ENCODE peak calls at places on chromosomes 16 and 17, in seven cellular contexts. P, Q, D, M, L, E and F are unnamed samples.

GRCh38 chr17:46764335-46764708 is 54.2 kb downstream of the WNT3 start:
- DNase-seq in P (no peak), Q (no peak), D (no peak), M (no peak), L (no peak), E (no peak), F (no peak)

GRCh38 chr16:85989863-85990643 is 91.1 kb downstream of the IRF8 start:
- DNase-seq in P (no peak), Q (no peak), D (no peak), M (no peak), L (no peak), E (no peak), F (no peak)

GRCh38 chr16:56679813-56680212 is 2.5 kb upstream of the MT1X start:
- DNase-seq in P (no peak), Q (no peak), D (no peak), M (no peak), L (no peak), E (peak), F (no peak)

GRCh38 chr17:71639865-71640264 is 481.0 kb upstream of the SOX9 start:
- DNase-seq in P (peak), Q (no peak), D (no peak), M (no peak), L (no peak), E (no peak), F (no peak)

GRCh38 chr17:73990290-73990689 is 213.2 kb upstream of the RPL38 start:
- DNase-seq in P (no peak), Q (no peak), D (no peak), M (no peak), L (no peak), E (no peak), F (no peak)

GRCh38 chr16:26261621-26262020 is 569.9 kb downstream of the HS3ST4 start:
- DNase-seq in P (no peak), Q (no peak), D (no peak), M (no peak), L (no peak), E (no peak), F (no peak)

GRCh38 chr17:82238562-82239201 is 9.8 kb downstream of the SLC16A3 start:
- DNase-seq in P (peak), Q (peak), D (peak), M (no peak), L (peak), E (peak), F (no peak)

GRCh38 chr17:17001076-17001777 is 29.3 kb upstream of the TNFRSF13B start:
- DNase-seq in P (no peak), Q (peak), D (no peak), M (no peak), L (no peak), E (no peak), F (no peak)

GRCh38 chr17:59165933-59166342 is 10.4 kb downstream of the PRR11 start:
- DNase-seq in P (peak), Q (no peak), D (peak), M (peak), L (no peak), E (peak), F (no peak)

GRCh38 chr16:51576498-51576897 is 425.4 kb upstream of the SALL1 start:
- DNase-seq in P (no peak), Q (no peak), D (no peak), M (no peak), L (no peak), E (no peak), F (no peak)

GRCh38 chr17:39970157-39970692 is 7.4 kb downstream of the GSDMA start:
- DNase-seq in P (no peak), Q (no peak), D (no peak), M (no peak), L (no peak), E (no peak), F (no peak)

GRCh38 chr17:76553163-76553908 is 13.5 kb downstream of the PRCD start:
- DNase-seq in P (no peak), Q (no peak), D (no peak), M (peak), L (no peak), E (no peak), F (no peak)

GRCh38 chr17:71032746-71033273 is 863.5 kb downstream of the KCNJ2 start:
- DNase-seq in P (no peak), Q (no peak), D (no peak), M (no peak), L (no peak), E (no peak), F (no peak)

GRCh38 chr16:58411736-58412614 is 19.7 kb downstream of the GINS3 start:
- DNase-seq in P (no peak), Q (no peak), D (no peak), M (peak), L (no peak), E (no peak), F (no peak)

GRCh38 chr16:60905806-60906205 is 1130.4 kb downstream of the CDH8 start:
- DNase-seq in P (peak), Q (no peak), D (no peak), M (no peak), L (no peak), E (no peak), F (no peak)

GRCh38 chr16:30157214-30157613 is 26.2 kb upstream of the CORO1A start:
- DNase-seq in P (no peak), Q (no peak), D (no peak), M (no peak), L (no peak), E (no peak), F (no peak)

GRCh38 chr17:73480740-73481139 is 163.5 kb downstream of the SDK2 start:
- DNase-seq in P (no peak), Q (no peak), D (no peak), M (no peak), L (no peak), E (no peak), F (no peak)

GRCh38 chr17:2867441-2868424 is 71.5 kb downstream of the RAP1GAP2 start:
- DNase-seq in P (peak), Q (no peak), D (peak), M (no peak), L (no peak), E (no peak), F (no peak)

GRCh38 chr17:45093444-45094110 is 32.5 kb downstream of the NMT1 start:
- DNase-seq in P (peak), Q (no peak), D (peak), M (no peak), L (no peak), E (no peak), F (no peak)

GRCh38 chr16:3101018-3101840 is 2.1 kb upstream of the ZSCAN10 start:
- DNase-seq in P (no peak), Q (no peak), D (peak), M (peak), L (no peak), E (no peak), F (no peak)

GRCh38 chr17:48618366-48618896 is 3.3 kb upstream of the HOXB8 start:
- DNase-seq in P (peak), Q (peak), D (peak), M (peak), L (peak), E (peak), F (peak)

GRCh38 chr17:70564006-70564620 is 394.8 kb downstream of the KCNJ2 start:
- DNase-seq in P (peak), Q (no peak), D (peak), M (no peak), L (no peak), E (no peak), F (no peak)

GRCh38 chr16:3317315-3317999 is 12.2 kb downstream of the ZNF75A start:
- DNase-seq in P (peak), Q (no peak), D (peak), M (no peak), L (no peak), E (no peak), F (no peak)

GRCh38 chr17:27544350-27545131 is 86.4 kb upstream of the LGALS9 start:
- DNase-seq in P (peak), Q (no peak), D (no peak), M (no peak), L (no peak), E (no peak), F (no peak)

GRCh38 chr16:15032547-15033308 is 23.1 kb downstream of the NTAN1 start:
- DNase-seq in P (peak), Q (no peak), D (no peak), M (no peak), L (no peak), E (no peak), F (no peak)

GRCh38 chr17:52136173-52136572 is 22.3 kb downstream of the CA10 start:
- DNase-seq in P (no peak), Q (no peak), D (no peak), M (no peak), L (no peak), E (no peak), F (no peak)

GRCh38 chr17:72429066-72429638 is 308.3 kb downstream of the SOX9 start:
- DNase-seq in P (no peak), Q (no peak), D (no peak), M (no peak), L (no peak), E (no peak), F (no peak)

GRCh38 chr16:89187337-89188063 is 12.8 kb downstream of the SLC22A31 start:
- DNase-seq in P (peak), Q (no peak), D (no peak), M (no peak), L (no peak), E (peak), F (no peak)

GRCh38 chr17:74448774-74449173 is 16.9 kb downstream of the GPRC5C start:
- DNase-seq in P (no peak), Q (no peak), D (no peak), M (no peak), L (no peak), E (no peak), F (no peak)

GRCh38 chr17:7797976-7798375 is 36.0 kb upstream of the KDM6B start:
- DNase-seq in P (no peak), Q (no peak), D (no peak), M (no peak), L (no peak), E (no peak), F (no peak)

GRCh38 chr16:1354815-1355214 is 3.1 kb downstream of the GNPTG start:
- DNase-seq in P (no peak), Q (no peak), D (no peak), M (no peak), L (no peak), E (no peak), F (no peak)

GRCh38 chr16:88132836-88133506 is 181.7 kb downstream of the BANP start:
- DNase-seq in P (no peak), Q (no peak), D (no peak), M (peak), L (no peak), E (no peak), F (no peak)

GRCh38 chr16:16007743-16008111 is 58.3 kb downstream of the ABCC1 start:
- DNase-seq in P (no peak), Q (no peak), D (no peak), M (no peak), L (no peak), E (no peak), F (no peak)

GRCh38 chr17:40343126-40344119 is 21.1 kb downstream of the GJD3 start:
- DNase-seq in P (no peak), Q (no peak), D (no peak), M (no peak), L (no peak), E (no peak), F (no peak)

GRCh38 chr17:50055426-50056216 is at the start of gene ITGA3:
- DNase-seq in P (peak), Q (peak), D (peak), M (peak), L (peak), E (peak), F (peak)
- TF ChIP-seq CTCF in P (no peak), Q (no peak), D (no peak), M (no peak), L (no peak), E (peak), F (no peak)

GRCh38 chr16:17068524-17068923 is 402.2 kb downstream of the XYLT1 start:
- DNase-seq in P (no peak), Q (no peak), D (no peak), M (no peak), L (no peak), E (no peak), F (no peak)

GRCh38 chr16:17063156-17063555 is 407.6 kb downstream of the XYLT1 start:
- DNase-seq in P (no peak), Q (no peak), D (no peak), M (no peak), L (no peak), E (no peak), F (no peak)

GRCh38 chr16:17070882-17071592 is 399.7 kb downstream of the XYLT1 start:
- DNase-seq in P (peak), Q (no peak), D (peak), M (no peak), L (no peak), E (no peak), F (no peak)

GRCh38 chr16:17072104-17072503 is 398.7 kb downstream of the XYLT1 start:
- DNase-seq in P (peak), Q (no peak), D (no peak), M (no peak), L (no peak), E (no peak), F (no peak)

GRCh38 chr16:17067882-17068281 is 402.9 kb downstream of the XYLT1 start:
- DNase-seq in P (no peak), Q (no peak), D (no peak), M (no peak), L (no peak), E (no peak), F (no peak)
- TF ChIP-seq CTCF in P (no peak), Q (no peak), D (no peak), M (no peak), L (no peak), E (no peak), F (no peak)

GRCh38 chr16:17566075-17566474 is 95.3 kb upstream of the XYLT1 start:
- DNase-seq in P (no peak), Q (no peak), D (no peak), M (no peak), L (no peak), E (no peak), F (no peak)

GRCh38 chr16:17566656-17567450 is 96.1 kb upstream of the XYLT1 start:
- DNase-seq in P (no peak), Q (no peak), D (no peak), M (no peak), L (no peak), E (no peak), F (no peak)

GRCh38 chr16:17567455-17567854 is 96.7 kb upstream of the XYLT1 start:
- DNase-seq in P (no peak), Q (no peak), D (peak), M (no peak), L (no peak), E (no peak), F (no peak)

GRCh38 chr16:17564856-17565255 is 94.1 kb upstream of the XYLT1 start:
- DNase-seq in P (no peak), Q (no peak), D (no peak), M (no peak), L (no peak), E (no peak), F (no peak)

GRCh38 chr16:17565605-17566004 is 94.8 kb upstream of the XYLT1 start:
- DNase-seq in P (no peak), Q (no peak), D (no peak), M (no peak), L (no peak), E (no peak), F (no peak)
- TF ChIP-seq CTCF in P (no peak), Q (no peak), D (no peak), M (peak), L (no peak), E (no peak), F (peak)

GRCh38 chr16:69481901-69482341 is 57.5 kb downstream of the CYB5B start:
- DNase-seq in P (peak), Q (peak), D (peak), M (no peak), L (peak), E (peak), F (no peak)
- TF ChIP-seq CTCF in P (peak), Q (no peak), D (no peak), M (no peak), L (no peak), E (peak), F (no peak)

GRCh38 chr17:78449983-78450382 is 71.5 kb downstream of the PGS1 start:
- DNase-seq in P (no peak), Q (no peak), D (no peak), M (no peak), L (no peak), E (no peak), F (no peak)

GRCh38 chr17:78446833-78447232 is 68.4 kb downstream of the PGS1 start:
- DNase-seq in P (no peak), Q (no peak), D (no peak), M (no peak), L (no peak), E (no peak), F (no peak)

GRCh38 chr17:78450696-78451344 is 72.4 kb downstream of the PGS1 start:
- DNase-seq in P (no peak), Q (no peak), D (no peak), M (no peak), L (no peak), E (no peak), F (no peak)

GRCh38 chr17:78444392-78444791 is 65.9 kb downstream of the PGS1 start:
- DNase-seq in P (no peak), Q (no peak), D (no peak), M (no peak), L (no peak), E (no peak), F (no peak)

GRCh38 chr17:78448356-78448993 is 70.0 kb downstream of the PGS1 start:
- DNase-seq in P (no peak), Q (no peak), D (no peak), M (no peak), L (no peak), E (no peak), F (no peak)
- TF ChIP-seq CTCF in P (peak), Q (no peak), D (peak), M (peak), L (no peak), E (no peak), F (no peak)

GRCh38 chr17:61442136-61442775 is 10.0 kb upstream of the TBX4 start:
- DNase-seq in P (no peak), Q (no peak), D (no peak), M (no peak), L (no peak), E (no peak), F (no peak)

GRCh38 chr17:61444075-61444474 is 8.1 kb upstream of the TBX4 start:
- DNase-seq in P (no peak), Q (no peak), D (no peak), M (peak), L (no peak), E (no peak), F (no peak)

GRCh38 chr17:61444831-61445230 is 7.4 kb upstream of the TBX4 start:
- DNase-seq in P (peak), Q (no peak), D (peak), M (no peak), L (no peak), E (no peak), F (no peak)

GRCh38 chr17:61443475-61443882 is 8.7 kb upstream of the TBX4 start:
- DNase-seq in P (no peak), Q (no peak), D (peak), M (peak), L (no peak), E (no peak), F (no peak)

DNA sequence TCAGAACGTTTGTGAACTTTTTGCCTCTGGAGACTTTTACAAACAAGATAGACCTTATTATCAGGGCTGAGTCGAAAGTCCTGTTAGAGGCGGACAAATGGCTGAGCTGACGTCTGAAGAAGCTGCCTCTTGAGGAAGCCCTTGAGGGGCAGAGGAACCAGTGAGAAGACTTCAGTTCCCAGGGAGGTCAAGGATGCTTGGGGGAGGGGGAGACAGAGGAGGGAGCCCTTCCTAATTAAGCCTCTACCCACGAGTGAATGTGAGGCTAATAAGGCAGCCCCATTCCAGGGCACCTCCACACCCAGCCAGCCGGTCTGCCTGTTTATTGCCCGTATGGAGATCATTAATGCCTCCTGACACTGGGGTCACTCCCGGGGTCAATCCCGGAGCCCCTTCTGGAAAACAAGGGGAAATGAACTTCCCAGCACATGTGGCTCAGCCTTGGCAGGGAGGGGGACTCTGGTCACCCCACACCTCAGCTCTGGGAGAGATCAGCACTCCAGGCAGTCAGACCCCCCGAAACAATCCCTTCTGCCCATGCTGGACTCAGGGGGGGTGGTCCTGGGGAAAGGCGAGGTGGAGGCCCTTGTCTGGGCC is 9.2 kb upstream of the TBX4 start:
- DNase-seq in P (no peak), Q (no peak), D (no peak), M (peak), L (no peak), E (no peak), F (no peak)
- TF ChIP-seq CTCF in P (no peak), Q (no peak), D (no peak), M (no peak), L (no peak), E (no peak), F (no peak)

DNA sequence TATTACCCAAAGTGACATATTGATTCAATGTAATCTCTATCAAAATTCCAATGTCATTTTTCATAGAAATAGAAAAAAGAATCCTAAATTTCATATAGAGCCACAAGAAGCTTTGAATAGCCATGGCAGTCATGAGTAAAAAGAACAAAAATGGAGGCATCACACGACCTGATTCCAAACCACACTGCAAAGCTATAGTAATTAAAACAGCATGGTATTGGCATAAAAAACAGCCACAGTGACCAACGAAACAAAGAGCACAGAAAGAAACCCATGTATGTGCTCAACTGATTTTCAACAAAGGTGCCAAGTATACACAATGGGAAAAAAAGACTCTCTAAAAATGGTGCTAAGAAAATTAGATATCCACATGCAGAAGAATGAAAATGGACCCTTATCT is 101.5 kb downstream of the BRIP1 start:
- DNase-seq in P (no peak), Q (no peak), D (no peak), M (no peak), L (no peak), E (no peak), F (no peak)
- TF ChIP-seq CTCF in P (no peak), Q (no peak), D (no peak), M (no peak), L (no peak), E (no peak), F (no peak)